ENCODE peak calls at places on chromosome 9, in six cellular contexts. F, M, H, Q, E and B are unnamed samples.
A peak's percentile ranks its signal among the peaks of the same experiment; 100 is the strongest.

GRCh38 chr9:127130661-127131538 is 8.5 kb upstream of the ANGPTL2 start:
- DNase-seq in F (peak; percentile 56), M (peak; percentile 69), H (peak; percentile 75), Q (peak; percentile 65), E (peak; percentile 97), B (peak; percentile 94)

GRCh38 chr9:90547896-90548295 is 94.7 kb downstream of the DIRAS2 start:
- DNase-seq in F (no peak), M (no peak), H (no peak), Q (no peak), E (no peak), B (peak; percentile 5)

GRCh38 chr9:128819716-128820664 is 1.7 kb downstream of the ENDOG start:
- DNase-seq in F (peak; percentile 64), M (no peak), H (peak; percentile 64), Q (no peak), E (no peak), B (no peak)

GRCh38 chr9:76255781-76256455 is 138.3 kb downstream of the RFK start:
- DNase-seq in F (peak; percentile 44), M (no peak), H (peak; percentile 62), Q (peak; percentile 80), E (peak; percentile 98), B (peak; percentile 92)

GRCh38 chr9:91954841-91955471 is 4.9 kb upstream of the ROR2 start:
- DNase-seq in F (no peak), M (no peak), H (peak; percentile 86), Q (peak; percentile 73), E (peak; percentile 91), B (peak; percentile 49)

GRCh38 chr9:114285166-114285867 is 37.6 kb upstream of the ORM1 start:
- DNase-seq in F (peak; percentile 12), M (peak; percentile 64), H (peak; percentile 87), Q (peak; percentile 88), E (peak; percentile 94), B (peak; percentile 48)

GRCh38 chr9:69147041-69147834 is 26.8 kb upstream of the TJP2 start:
- DNase-seq in F (no peak), M (no peak), H (no peak), Q (no peak), E (no peak), B (no peak)

GRCh38 chr9:36677611-36678010 is 104.9 kb downstream of the MELK start:
- DNase-seq in F (no peak), M (no peak), H (no peak), Q (no peak), E (no peak), B (no peak)

GRCh38 chr9:137534256-137535119 is 15.7 kb downstream of the PNPLA7 start:
- DNase-seq in F (no peak), M (no peak), H (peak; percentile 84), Q (peak; percentile 57), E (peak; percentile 60), B (peak; percentile 49)

GRCh38 chr9:130301483-130302286 is 36.1 kb downstream of the HMCN2 start:
- DNase-seq in F (peak; percentile 84), M (no peak), H (no peak), Q (peak; percentile 21), E (peak; percentile 33), B (no peak)

GRCh38 chr9:101465330-101465915 is 29.8 kb upstream of the ALDOB start:
- DNase-seq in F (no peak), M (no peak), H (peak; percentile 81), Q (peak; percentile 53), E (peak; percentile 70), B (peak; percentile 90)

GRCh38 chr9:37197158-37198033 is 77.0 kb downstream of the ZCCHC7 start:
- DNase-seq in F (no peak), M (no peak), H (peak; percentile 16), Q (peak; percentile 65), E (peak; percentile 77), B (peak; percentile 84)

GRCh38 chr9:79660615-79661014 is 88.8 kb downstream of the TLE4 start:
- DNase-seq in F (no peak), M (no peak), H (no peak), Q (no peak), E (no peak), B (no peak)

GRCh38 chr9:109117856-109118801 is 1.6 kb downstream of the TMEM245 start:
- DNase-seq in F (no peak), M (no peak), H (peak; percentile 73), Q (peak; percentile 95), E (peak; percentile 89), B (peak; percentile 87)

GRCh38 chr9:104557179-104557634 is 11.8 kb upstream of the OR13C8 start:
- DNase-seq in F (no peak), M (no peak), H (no peak), Q (no peak), E (no peak), B (no peak)

GRCh38 chr9:4640027-4640426 is 22.1 kb upstream of the PLPP6 start:
- DNase-seq in F (no peak), M (no peak), H (peak; percentile 37), Q (peak; percentile 29), E (no peak), B (peak; percentile 17)

GRCh38 chr9:114784721-114785253 is 21.1 kb downstream of the TNFSF15 start:
- DNase-seq in F (no peak), M (no peak), H (no peak), Q (no peak), E (no peak), B (no peak)

GRCh38 chr9:119372951-119373350 is 3.7 kb upstream of the BRINP1 start:
- DNase-seq in F (no peak), M (no peak), H (no peak), Q (no peak), E (no peak), B (no peak)

GRCh38 chr9:98635374-98635773 is 73.4 kb downstream of the GABBR2 start:
- DNase-seq in F (no peak), M (no peak), H (no peak), Q (no peak), E (peak; percentile 62), B (peak; percentile 90)

GRCh38 chr9:116404228-116404627 is 250.6 kb downstream of the PAPPA start:
- DNase-seq in F (no peak), M (no peak), H (no peak), Q (no peak), E (no peak), B (no peak)

GRCh38 chr9:83449166-83449565 is 89.0 kb downstream of the FRMD3 start:
- DNase-seq in F (peak; percentile 36), M (no peak), H (no peak), Q (no peak), E (no peak), B (no peak)

GRCh38 chr9:110128664-110129329 is 79.2 kb downstream of the C9orf152 start:
- DNase-seq in F (no peak), M (no peak), H (no peak), Q (peak; percentile 49), E (no peak), B (no peak)

GRCh38 chr9:134671341-134672113 is 29.9 kb downstream of the COL5A1 start:
- DNase-seq in F (no peak), M (peak; percentile 61), H (no peak), Q (peak; percentile 51), E (no peak), B (no peak)

GRCh38 chr9:29685531-29685930 is 2112.2 kb upstream of the C9orf72 start:
- DNase-seq in F (no peak), M (no peak), H (no peak), Q (no peak), E (no peak), B (peak; percentile 77)

GRCh38 chr9:90433398-90433890 is 209.2 kb downstream of the DIRAS2 start:
- DNase-seq in F (no peak), M (peak; percentile 92), H (peak; percentile 87), Q (peak; percentile 81), E (no peak), B (peak; percentile 63)

GRCh38 chr9:136527131-136527530 is 18.7 kb downstream of the NOTCH1 start:
- DNase-seq in F (no peak), M (no peak), H (no peak), Q (no peak), E (no peak), B (no peak)
- H3K4me3 ChIP-seq in F (peak overlapping the region; percentile 21), M (no peak overlapping the region), H (no peak overlapping the region), Q (no peak overlapping the region), E (no peak overlapping the region), B (no peak overlapping the region)

GRCh38 chr9:112378441-112379176 is 1.3 kb upstream of the HSDL2 start:
- DNase-seq in F (peak; percentile 21), M (peak; percentile 58), H (peak; percentile 23), Q (peak; percentile 27), E (no peak), B (peak; percentile 73)

GRCh38 chr9:112380102-112380581 is at the start of gene HSDL2:
- DNase-seq in F (no peak), M (no peak), H (peak; percentile 74), Q (no peak), E (peak; percentile 28), B (peak; percentile 25)

GRCh38 chr9:112377684-112378344 is 2.1 kb upstream of the HSDL2 start:
- DNase-seq in F (no peak), M (no peak), H (no peak), Q (no peak), E (no peak), B (no peak)

GRCh38 chr9:112380771-112381181 is 868 bp downstream of the HSDL2 start:
- DNase-seq in F (no peak), M (no peak), H (peak; percentile 34), Q (peak; percentile 29), E (peak; percentile 29), B (peak; percentile 34)

GRCh38 chr9:112379177-112380101 is 469 bp upstream of the HSDL2 start:
- DNase-seq in F (peak; percentile 100), M (peak; percentile 100), H (peak; percentile 99), Q (peak; percentile 99), E (peak; percentile 97), B (peak; percentile 94)
- TF ChIP-seq CTCF in F (no peak), M (no peak), H (no peak), Q (peak; percentile 5), E (peak; percentile 6), B (no peak)

GRCh38 chr9:122291458-122291857 is 26.8 kb downstream of the MRRF start:
- DNase-seq in F (no peak), M (no peak), H (no peak), Q (no peak), E (no peak), B (no peak)

GRCh38 chr9:122281368-122281767 is 16.7 kb downstream of the MRRF start:
- DNase-seq in F (no peak), M (no peak), H (no peak), Q (no peak), E (no peak), B (no peak)

GRCh38 chr9:122286764-122287163 is 22.1 kb downstream of the MRRF start:
- DNase-seq in F (no peak), M (no peak), H (no peak), Q (no peak), E (no peak), B (no peak)

DNA sequence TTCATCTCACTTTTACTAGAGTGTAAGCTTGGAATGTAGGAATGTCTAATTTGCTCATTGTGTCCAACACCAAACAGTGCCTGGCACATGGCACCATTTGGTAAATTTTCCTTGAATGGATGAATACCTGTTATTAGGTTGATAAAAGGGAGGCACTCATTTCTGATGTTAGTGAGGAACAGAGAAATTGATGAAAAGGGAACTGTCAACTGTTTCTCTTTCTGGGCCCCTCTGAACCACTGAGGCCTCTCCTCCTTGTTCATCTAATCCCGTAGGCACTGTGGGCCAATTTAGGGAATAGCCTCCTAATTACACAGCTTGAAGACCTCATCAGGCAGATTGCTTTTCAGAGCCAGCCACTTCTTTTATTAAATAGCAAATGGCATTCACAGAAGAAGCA is 22.5 kb downstream of the MRRF start:
- DNase-seq in F (no peak), M (no peak), H (no peak), Q (no peak), E (no peak), B (no peak)
- H3K36me3 ChIP-seq in F (peaks cover 69% of the 10 kb centered on the region), M (peaks cover 66% of the 10 kb centered on the region), H (peaks cover 7% of the 10 kb centered on the region), Q (peaks cover 23% of the 10 kb centered on the region), E (peaks cover 27% of the 10 kb centered on the region), B (peaks cover 13% of the 10 kb centered on the region)

GRCh38 chr9:21576331-21577189 is 94.4 kb upstream of the IFNE start:
- DNase-seq in F (no peak), M (no peak), H (peak; percentile 38), Q (peak; percentile 92), E (peak; percentile 87), B (peak; percentile 97)
- H3K4me3 ChIP-seq in F (no peak overlapping the region), M (no peak overlapping the region), H (no peak overlapping the region), Q (peak overlapping the region; percentile 24), E (peak overlapping the region; percentile 36), B (peak overlapping the region; percentile 23)